ENCODE peak calls at places on chromosomes 13 and 19, in nine cellular contexts. C is NCI-H2081; U is AG09319; D is G401; A is kidney epithelial cell; G is CD4-positive, alpha-beta T cell; S is MCF 10A; L is activated naive CD8-positive, alpha-beta T cell treated with anti-CD3 and anti-CD28 coated beads, Interleukin-2, amount 50 U/mL, for 24 hours; E is BE2C. I is an unnamed sample.

GRCh38 chr19:49335071-49335783 is at the start of gene CD37:
- DNase-seq in A (no peak), G (peak), E (no peak), S (no peak), C (no peak), L (peak), U (no peak), D (no peak), I (peak)

GRCh38 chr13:80215368-80215767 is 125.6 kb downstream of the SPRY2 start:
- DNase-seq in G (no peak), A (no peak), L (no peak), E (no peak), S (no peak), D (no peak), U (peak), C (no peak), I (no peak)

GRCh38 chr19:37855098-37855497 is 51.3 kb downstream of the WDR87 start:
- DNase-seq in C (no peak), A (no peak), E (peak), G (peak), D (no peak), S (no peak), L (peak), U (no peak), I (no peak)

GRCh38 chr19:1602091-1602707 is 3.1 kb downstream of the UQCR11 start:
- DNase-seq in A (no peak), U (no peak), D (no peak), G (no peak), C (no peak), E (no peak), S (no peak), L (no peak), I (no peak)

GRCh38 chr19:30640266-30640965 is 268.2 kb downstream of the ZNF536 start:
- DNase-seq in L (no peak), E (no peak), D (no peak), U (no peak), C (no peak), A (no peak), S (no peak), G (no peak), I (no peak)

GRCh38 chr13:73325351-73326214 is 266.8 kb downstream of the KLF5 start:
- DNase-seq in C (no peak), G (no peak), L (no peak), S (peak), E (no peak), D (no peak), A (no peak), U (no peak), I (no peak)

GRCh38 chr19:2044709-2045500 is 6.1 kb downstream of the MKNK2 start:
- DNase-seq in A (no peak), S (no peak), D (no peak), C (no peak), G (no peak), U (no peak), E (no peak), L (no peak), I (no peak)

GRCh38 chr13:110306960-110307696 is at the start of the genes COL4A1 and COL4A2:
- DNase-seq in S (peak), C (peak), L (no peak), G (no peak), D (no peak), A (no peak), E (no peak), U (no peak), I (no peak)

GRCh38 chr19:17405250-17406038 is at the start of gene BST2:
- DNase-seq in A (peak), E (peak), C (no peak), U (no peak), L (peak), S (peak), D (peak), G (peak), I (no peak)

GRCh38 chr19:10384580-10384979 is 4.2 kb upstream of the TYK2 start:
- DNase-seq in U (no peak), C (no peak), A (no peak), S (no peak), L (no peak), E (no peak), D (no peak), G (no peak), I (no peak)